ENCODE peak calls at places on chromosome 7, in six cellular contexts. Y, S, V, B, E and I are unnamed samples.

GRCh38 chr7:44914992-44915607 is 29.8 kb upstream of the PURB start:
- DNase-seq in E (no peak), V (peak), B (peak), Y (peak), S (no peak), I (no peak)

GRCh38 chr7:70570029-70570428 is 561.9 kb upstream of the GALNT17 start:
- DNase-seq in B (no peak), V (no peak), Y (no peak), E (no peak), S (no peak), I (no peak)

GRCh38 chr7:112286294-112287086 is 80.0 kb downstream of the ZNF277 start:
- DNase-seq in S (no peak), Y (no peak), B (no peak), V (no peak), E (no peak), I (no peak)

GRCh38 chr7:74568658-74569057 is 88.9 kb upstream of the GTF2I start:
- DNase-seq in E (no peak), Y (no peak), V (no peak), B (no peak), S (no peak), I (no peak)

GRCh38 chr7:157477550-157478212 is 140.9 kb downstream of the DNAJB6 start:
- DNase-seq in Y (no peak), B (no peak), V (no peak), S (no peak), E (no peak), I (no peak)

GRCh38 chr7:157016352-157017041 is 6.0 kb upstream of the MNX1 start:
- DNase-seq in V (no peak), B (no peak), S (no peak), E (no peak), Y (no peak), I (no peak)

GRCh38 chr7:50332241-50333176 is 28.0 kb downstream of the IKZF1 start:
- DNase-seq in S (no peak), V (no peak), B (no peak), Y (no peak), E (no peak), I (no peak)

GRCh38 chr7:139635521-139636240 is 112.2 kb downstream of the CLEC2L start:
- DNase-seq in B (peak), Y (peak), E (no peak), V (peak), S (no peak), I (no peak)

GRCh38 chr7:1142051-1142635 is 17.9 kb downstream of the ZFAND2A start:
- DNase-seq in S (no peak), B (no peak), Y (no peak), E (no peak), V (no peak), I (no peak)

GRCh38 chr7:1972734-1973133 is 260.0 kb downstream of the MAD1L1 start:
- DNase-seq in Y (no peak), S (no peak), E (no peak), V (no peak), B (no peak), I (no peak)